ENCODE peak calls at places on chromosome 2, in seven cellular contexts. X, T, P, Q, M, F and I are unnamed samples.

GRCh38 chr2:1484131-1484884 is 71.0 kb downstream of the TPO start:
- DNase-seq in X (no peak), T (no peak), P (peak), Q (no peak), M (no peak), F (no peak), I (no peak)

GRCh38 chr2:52710810-52711618 is 1056.6 kb upstream of the CHAC2 start:
- DNase-seq in X (no peak), T (no peak), P (no peak), Q (no peak), M (no peak), F (no peak), I (no peak)

GRCh38 chr2:229416116-229416694 is 145.1 kb upstream of the PID1 start:
- DNase-seq in X (no peak), T (no peak), P (peak), Q (no peak), M (no peak), F (no peak), I (no peak)

GRCh38 chr2:99278793-99279291 is 22.2 kb downstream of the LYG1 start:
- DNase-seq in X (no peak), T (peak), P (no peak), Q (peak), M (no peak), F (no peak), I (no peak)

GRCh38 chr2:25920326-25920725 is 42.0 kb upstream of the ASXL2 start:
- DNase-seq in X (no peak), T (no peak), P (no peak), Q (no peak), M (no peak), F (no peak), I (no peak)

GRCh38 chr2:105604938-105605337 is 139.8 kb upstream of the NCK2 start:
- DNase-seq in X (no peak), T (no peak), P (no peak), Q (no peak), M (no peak), F (no peak), I (no peak)

GRCh38 chr2:55923091-55923977 is at the start of gene EFEMP1:
- DNase-seq in X (peak), T (peak), P (peak), Q (peak), M (no peak), F (no peak), I (no peak)

GRCh38 chr2:905091-905832 is 45.4 kb upstream of the SNTG2 start:
- DNase-seq in X (no peak), T (no peak), P (no peak), Q (no peak), M (no peak), F (no peak), I (no peak)

GRCh38 chr2:65481961-65482360 is 49.6 kb upstream of the SPRED2 start:
- DNase-seq in X (no peak), T (no peak), P (no peak), Q (no peak), M (no peak), F (no peak), I (no peak)